ENCODE peak calls at places on chromosomes 6 and 20, in six cellular contexts. E is GM03348, D is kidney tubule cell, V is HEK293T, Q is glomerular endothelial cell, G is GM23248. S is an unnamed sample.

GRCh38 chr20:49814057-49814675 is 1.5 kb downstream of the SLC9A8 start:
- DNase-seq in E (no peak), D (no peak), V (no peak), Q (no peak), G (peak), S (peak)

GRCh38 chr20:23116301-23117089 is 30.4 kb upstream of the CD93 start:
- DNase-seq in E (peak), D (peak), V (no peak), Q (no peak), G (peak), S (peak)

GRCh38 chr20:17316316-17317038 is 89.6 kb downstream of the PCSK2 start:
- DNase-seq in E (no peak), D (no peak), V (no peak), Q (no peak), G (no peak), S (no peak)

GRCh38 chr6:6376845-6377244 is 56.4 kb upstream of the F13A1 start:
- DNase-seq in E (no peak), D (no peak), V (no peak), Q (no peak), G (no peak), S (no peak)

GRCh38 chr6:4059115-4059777 is 19.7 kb downstream of the FAM217A start:
- DNase-seq in E (peak), D (peak), V (no peak), Q (peak), G (peak), S (peak)

GRCh38 chr20:63973636-63974401 is 4.1 kb upstream of the ZNF512B start:
- DNase-seq in E (peak), D (peak), V (peak), Q (no peak), G (peak), S (peak)

GRCh38 chr6:114218421-114218820 is 124.4 kb downstream of the HS3ST5 start:
- DNase-seq in E (no peak), D (no peak), V (no peak), Q (no peak), G (no peak), S (no peak)

GRCh38 chr20:24303393-24303792 is 166.0 kb upstream of the SYNDIG1 start:
- DNase-seq in E (peak), D (peak), V (no peak), Q (no peak), G (peak), S (peak)

GRCh38 chr6:25137497-25137896 is 141.7 kb upstream of the CARMIL1 start:
- DNase-seq in E (no peak), D (no peak), V (no peak), Q (no peak), G (peak), S (peak)